ENCODE peak calls at places on chromosomes 5 and 9, in ten cellular contexts. U is PC-9, V is OCI-LY7, N is choroid plexus epithelial cell, B is lower lobe of right lung, Q is suprapubic skin, X is Caco-2, W is psoas muscle, G is A549, S is endothelial cell. C is an unnamed sample.

GRCh38 chr9:135501261-135502167 is 1.0 kb downstream of the MRPS2 start:
- DNase-seq in U (no peak), V (no peak), N (no peak), B (peak; percentile 79), Q (no peak), X (peak; percentile 65), W (no peak), G (peak; percentile 83), S (no peak), C (no peak)

GRCh38 chr5:43771611-43772031 is 168.6 kb downstream of the NNT start:
- DNase-seq in U (no peak), V (no peak), N (no peak), B (no peak), Q (no peak), X (no peak), W (no peak), G (no peak), S (no peak), C (no peak)

GRCh38 chr9:100117316-100117715 is 18.3 kb downstream of the INVS start:
- DNase-seq in U (no peak), V (no peak), N (no peak), B (no peak), Q (no peak), X (no peak), W (no peak), G (no peak), S (no peak), C (no peak)

GRCh38 chr5:80238078-80238477 is 17.8 kb downstream of the SERINC5 start:
- DNase-seq in U (no peak), V (peak; percentile 64), N (no peak), B (no peak), Q (no peak), X (no peak), W (no peak), G (no peak), S (no peak), C (no peak)

GRCh38 chr5:156498226-156498965 is 171.4 kb downstream of the SGCD start:
- DNase-seq in U (no peak), V (no peak), N (no peak), B (no peak), Q (no peak), X (no peak), W (no peak), G (no peak), S (no peak), C (no peak)

GRCh38 chr9:137717776-137718327 is 99.0 kb downstream of the EHMT1 start:
- DNase-seq in U (no peak), V (no peak), N (no peak), B (no peak), Q (no peak), X (no peak), W (no peak), G (no peak), S (no peak), C (no peak)

GRCh38 chr5:149711338-149711737 is 18.8 kb upstream of the PPARGC1B start:
- DNase-seq in U (no peak), V (no peak), N (no peak), B (no peak), Q (no peak), X (no peak), W (no peak), G (no peak), S (no peak), C (no peak)

GRCh38 chr5:142925795-142926194 is 155.6 kb downstream of the ARHGAP26 start:
- DNase-seq in U (no peak), V (no peak), N (peak; percentile 71), B (no peak), Q (no peak), X (no peak), W (no peak), G (no peak), S (no peak), C (peak; percentile 82)

GRCh38 chr9:109925810-109926209 is 145.8 kb downstream of the PALM2AKAP2 start:
- DNase-seq in U (no peak), V (no peak), N (no peak), B (no peak), Q (no peak), X (no peak), W (no peak), G (no peak), S (no peak), C (no peak)

GRCh38 chr9:36870960-36871359 is 163.1 kb downstream of the PAX5 start:
- DNase-seq in U (no peak), V (no peak), N (no peak), B (no peak), Q (no peak), X (no peak), W (no peak), G (no peak), S (no peak), C (no peak)

GRCh38 chr9:114285166-114285867 is 37.6 kb upstream of the ORM1 start:
- DNase-seq in U (no peak), V (no peak), N (peak; percentile 92), B (peak; percentile 40), Q (peak; percentile 74), X (no peak), W (peak; percentile 14), G (no peak), S (no peak), C (peak; percentile 92)

GRCh38 chr5:91787718-91788117 is 404.6 kb upstream of the ARRDC3 start:
- DNase-seq in U (peak; percentile 94), V (no peak), N (peak; percentile 9), B (no peak), Q (no peak), X (no peak), W (no peak), G (no peak), S (no peak), C (no peak)

GRCh38 chr9:126822278-126822677 is 17.4 kb downstream of the ZBTB43 start:
- DNase-seq in U (no peak), V (no peak), N (no peak), B (no peak), Q (no peak), X (no peak), W (no peak), G (no peak), S (no peak), C (no peak)

GRCh38 chr5:157266286-157267007 is 524 bp downstream of the CYFIP2 start:
- DNase-seq in U (no peak), V (peak; percentile 75), N (no peak), B (peak; percentile 73), Q (no peak), X (peak; percentile 74), W (no peak), G (peak; percentile 35), S (peak; percentile 18), C (no peak)

GRCh38 chr5:6525910-6526309 is 77.3 kb downstream of the UBE2QL1 start:
- DNase-seq in U (no peak), V (peak; percentile 4), N (peak; percentile 14), B (no peak), Q (no peak), X (peak; percentile 43), W (no peak), G (peak; percentile 40), S (peak; percentile 62), C (peak; percentile 1)

GRCh38 chr9:105318729-105319513 is 74.5 kb downstream of the SLC44A1 start:
- DNase-seq in U (no peak), V (peak; percentile 61), N (no peak), B (no peak), Q (no peak), X (peak; percentile 65), W (no peak), G (no peak), S (no peak), C (no peak)

GRCh38 chr9:131236761-131237160 is 39.5 kb downstream of the FAM78A start:
- DNase-seq in U (no peak), V (no peak), N (no peak), B (no peak), Q (peak; percentile 7), X (no peak), W (no peak), G (no peak), S (no peak), C (no peak)

GRCh38 chr5:124453221-124454032 is 293.0 kb downstream of the ZNF608 start:
- DNase-seq in U (peak; percentile 88), V (peak; percentile 91), N (peak; percentile 73), B (no peak), Q (no peak), X (no peak), W (no peak), G (no peak), S (no peak), C (peak; percentile 8)

GRCh38 chr9:19583890-19584289 is 175.1 kb downstream of the ACER2 start:
- DNase-seq in U (no peak), V (no peak), N (no peak), B (no peak), Q (no peak), X (no peak), W (no peak), G (no peak), S (no peak), C (no peak)
- TF ChIP-seq CTCF in U (no peak), V (no peak), N (no peak), B (no peak), Q (no peak), X (no peak), W (no peak), G (no peak), S (no peak), C (no peak)

GRCh38 chr9:112173489-112174222 is 1.4 kb downstream of the SUSD1 start:
- DNase-seq in U (no peak), V (no peak), N (no peak), B (no peak), Q (no peak), X (peak; percentile 31), W (no peak), G (no peak), S (no peak), C (no peak)
- TF ChIP-seq CTCF in U (no peak), V (no peak), N (no peak), B (no peak), Q (no peak), X (no peak), W (no peak), G (no peak), S (no peak), C (no peak)

DNA sequence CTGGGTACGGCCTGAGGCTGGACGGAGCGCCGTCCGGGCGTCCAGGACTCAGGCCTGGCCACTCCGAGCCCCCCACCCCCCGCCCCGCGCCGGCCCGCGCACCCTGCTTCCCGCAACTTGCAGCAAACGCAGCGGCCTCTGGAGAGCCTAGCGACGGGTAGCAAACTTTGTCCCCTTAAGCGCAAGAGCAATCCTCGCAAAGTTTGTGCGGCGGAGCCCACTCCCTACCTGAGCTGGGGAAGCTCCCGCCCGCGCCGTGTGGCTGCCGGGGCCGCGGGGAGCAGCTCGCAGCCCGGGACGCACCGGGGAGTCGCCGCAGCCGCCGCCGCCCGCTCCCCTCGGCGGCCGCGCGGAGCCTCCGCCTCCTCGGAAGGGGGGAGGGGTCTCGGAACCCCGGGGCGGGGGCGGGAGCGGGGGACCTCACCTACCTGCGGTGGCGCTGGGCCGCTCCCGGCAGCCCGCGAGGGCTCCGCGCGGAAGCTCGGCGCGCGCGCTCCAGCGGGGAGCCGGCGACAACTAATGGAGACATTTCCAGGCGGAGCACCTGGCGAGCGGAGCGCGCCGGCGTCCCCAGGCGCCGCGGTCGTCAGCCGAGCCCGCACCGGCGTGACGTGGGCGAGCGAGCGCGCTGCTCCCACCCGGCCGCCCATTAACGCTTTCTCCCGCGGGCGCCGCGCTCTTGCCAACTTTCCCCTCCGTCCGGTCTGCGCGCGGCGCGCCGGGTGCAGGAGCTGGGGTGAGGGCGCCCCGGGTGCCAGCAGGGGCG is 4.1 kb upstream of the IRX4 start:
- DNase-seq in U (no peak), V (no peak), N (no peak), B (peak; percentile 38), Q (no peak), X (no peak), W (no peak), G (no peak), S (no peak), C (no peak)
- TF ChIP-seq CTCF in U (no peak), V (no peak), N (no peak), B (no peak), Q (no peak), X (no peak), W (no peak), G (no peak), S (no peak), C (no peak)

GRCh38 chr9:26748449-26749058 is 144.0 kb downstream of the CAAP1 start:
- DNase-seq in U (no peak), V (no peak), N (no peak), B (no peak), Q (no peak), X (no peak), W (no peak), G (no peak), S (no peak), C (no peak)
- TF ChIP-seq CTCF in U (no peak), V (no peak), N (peak; percentile 4), B (no peak), Q (no peak), X (no peak), W (no peak), G (no peak), S (no peak), C (no peak)

C was measured in HFFc6.